ENCODE peak calls at places on chromosomes 5 and 9, in nine cellular contexts. One of them, this sample, is unnamed.

GRCh38 chr5:66138572-66139116 is 5.5 kb upstream of the SREK1 start:
- DNase-seq in A549: no peak
- DNase-seq in mesenchymal stem cell: no peak
- DNase-seq in ELR: no peak
- DNase-seq in foreskin keratinocyte: peak
- DNase-seq in cardiac fibroblast: no peak
- DNase-seq in psoas muscle: no peak
- DNase-seq in NCI-H2107: no peak
- DNase-seq in iPS-NIHi11: no peak
- DNase-seq in this sample: no peak

GRCh38 chr5:155167736-155168135 is 154.2 kb downstream of the KIF4B start:
- DNase-seq in psoas muscle: no peak
- DNase-seq in cardiac fibroblast: no peak
- DNase-seq in iPS-NIHi11: no peak
- DNase-seq in NCI-H2107: no peak
- DNase-seq in mesenchymal stem cell: no peak
- DNase-seq in ELR: no peak
- DNase-seq in foreskin keratinocyte: no peak
- DNase-seq in A549: no peak
- DNase-seq in this sample: no peak

GRCh38 chr5:146032911-146033310 is 72.5 kb downstream of the PLAC8L1 start:
- DNase-seq in NCI-H2107: no peak
- DNase-seq in foreskin keratinocyte: no peak
- DNase-seq in ELR: no peak
- DNase-seq in psoas muscle: no peak
- DNase-seq in mesenchymal stem cell: no peak
- DNase-seq in A549: no peak
- DNase-seq in iPS-NIHi11: no peak
- DNase-seq in cardiac fibroblast: no peak
- DNase-seq in this sample: no peak

GRCh38 chr5:75603835-75604234 is 7.4 kb upstream of the ANKDD1B start:
- DNase-seq in cardiac fibroblast: no peak
- DNase-seq in ELR: no peak
- DNase-seq in mesenchymal stem cell: no peak
- DNase-seq in foreskin keratinocyte: no peak
- DNase-seq in NCI-H2107: no peak
- DNase-seq in iPS-NIHi11: no peak
- DNase-seq in psoas muscle: no peak
- DNase-seq in A549: no peak
- DNase-seq in this sample: no peak

GRCh38 chr9:91043786-91044185 is 242.2 kb downstream of the SYK start:
- DNase-seq in foreskin keratinocyte: no peak
- DNase-seq in cardiac fibroblast: no peak
- DNase-seq in mesenchymal stem cell: no peak
- DNase-seq in psoas muscle: no peak
- DNase-seq in ELR: no peak
- DNase-seq in NCI-H2107: no peak
- DNase-seq in iPS-NIHi11: no peak
- DNase-seq in A549: no peak
- DNase-seq in this sample: no peak

GRCh38 chr9:126413470-126414051 is 86.9 kb downstream of the MVB12B start:
- DNase-seq in psoas muscle: no peak
- DNase-seq in foreskin keratinocyte: peak
- DNase-seq in iPS-NIHi11: no peak
- DNase-seq in A549: no peak
- DNase-seq in mesenchymal stem cell: no peak
- DNase-seq in NCI-H2107: no peak
- DNase-seq in cardiac fibroblast: no peak
- DNase-seq in ELR: no peak
- DNase-seq in this sample: no peak

GRCh38 chr5:93349613-93350012 is 231.4 kb downstream of the NR2F1-AS1 start:
- DNase-seq in iPS-NIHi11: no peak
- DNase-seq in A549: no peak
- DNase-seq in foreskin keratinocyte: peak
- DNase-seq in cardiac fibroblast: peak
- DNase-seq in mesenchymal stem cell: no peak
- DNase-seq in ELR: peak
- DNase-seq in psoas muscle: no peak
- DNase-seq in NCI-H2107: no peak
- DNase-seq in this sample: no peak

GRCh38 chr9:98010450-98010849 is 27.3 kb downstream of the ANP32B start:
- DNase-seq in cardiac fibroblast: peak
- DNase-seq in mesenchymal stem cell: peak
- DNase-seq in psoas muscle: no peak
- DNase-seq in iPS-NIHi11: peak
- DNase-seq in foreskin keratinocyte: peak
- DNase-seq in A549: no peak
- DNase-seq in ELR: peak
- DNase-seq in NCI-H2107: peak
- DNase-seq in this sample: no peak

GRCh38 chr5:129392681-129393080 is 67.4 kb upstream of the ADAMTS19 start:
- DNase-seq in NCI-H2107: no peak
- DNase-seq in A549: no peak
- DNase-seq in ELR: no peak
- DNase-seq in cardiac fibroblast: no peak
- DNase-seq in iPS-NIHi11: no peak
- DNase-seq in psoas muscle: no peak
- DNase-seq in foreskin keratinocyte: no peak
- DNase-seq in mesenchymal stem cell: peak
- DNase-seq in this sample: no peak

GRCh38 chr9:115050002-115050490 is 67.9 kb downstream of the TNC start:
- DNase-seq in cardiac fibroblast: no peak
- DNase-seq in psoas muscle: no peak
- DNase-seq in foreskin keratinocyte: no peak
- DNase-seq in mesenchymal stem cell: no peak
- DNase-seq in A549: no peak
- DNase-seq in ELR: no peak
- DNase-seq in NCI-H2107: no peak
- DNase-seq in iPS-NIHi11: peak
- DNase-seq in this sample: no peak

GRCh38 chr5:59791131-59791485 is 102.4 kb downstream of the PDE4D start:
- DNase-seq in mesenchymal stem cell: no peak
- DNase-seq in iPS-NIHi11: no peak
- DNase-seq in foreskin keratinocyte: no peak
- DNase-seq in ELR: no peak
- DNase-seq in A549: no peak
- DNase-seq in psoas muscle: no peak
- DNase-seq in cardiac fibroblast: no peak
- DNase-seq in NCI-H2107: no peak
- DNase-seq in this sample: no peak

GRCh38 chr5:123599171-123599570 is 87.2 kb downstream of the CSNK1G3 start:
- DNase-seq in iPS-NIHi11: no peak
- DNase-seq in ELR: no peak
- DNase-seq in foreskin keratinocyte: no peak
- DNase-seq in cardiac fibroblast: peak
- DNase-seq in psoas muscle: no peak
- DNase-seq in NCI-H2107: no peak
- DNase-seq in A549: no peak
- DNase-seq in mesenchymal stem cell: no peak
- DNase-seq in this sample: no peak

GRCh38 chr9:76354221-76354620 is 40.0 kb downstream of the RFK start:
- DNase-seq in psoas muscle: no peak
- DNase-seq in ELR: no peak
- DNase-seq in A549: no peak
- DNase-seq in NCI-H2107: no peak
- DNase-seq in mesenchymal stem cell: no peak
- DNase-seq in foreskin keratinocyte: no peak
- DNase-seq in iPS-NIHi11: no peak
- DNase-seq in cardiac fibroblast: no peak
- DNase-seq in this sample: no peak

GRCh38 chr9:122128432-122129343 is 30.9 kb downstream of the NDUFA8 start:
- DNase-seq in cardiac fibroblast: no peak
- DNase-seq in ELR: no peak
- DNase-seq in A549: no peak
- DNase-seq in mesenchymal stem cell: no peak
- DNase-seq in NCI-H2107: no peak
- DNase-seq in psoas muscle: peak
- DNase-seq in iPS-NIHi11: no peak
- DNase-seq in foreskin keratinocyte: no peak
- DNase-seq in this sample: no peak

GRCh38 chr5:75824323-75824722 is 107.1 kb upstream of the POC5 start:
- DNase-seq in ELR: no peak
- DNase-seq in cardiac fibroblast: no peak
- DNase-seq in mesenchymal stem cell: no peak
- DNase-seq in foreskin keratinocyte: no peak
- DNase-seq in NCI-H2107: no peak
- DNase-seq in psoas muscle: no peak
- DNase-seq in iPS-NIHi11: no peak
- DNase-seq in A549: no peak
- DNase-seq in this sample: no peak

GRCh38 chr5:14190194-14191164 is 47.3 kb downstream of the TRIO start:
- DNase-seq in ELR: peak
- DNase-seq in cardiac fibroblast: peak
- DNase-seq in NCI-H2107: peak
- DNase-seq in psoas muscle: peak
- DNase-seq in mesenchymal stem cell: peak
- DNase-seq in foreskin keratinocyte: peak
- DNase-seq in iPS-NIHi11: no peak
- DNase-seq in A549: peak
- DNase-seq in this sample: no peak

GRCh38 chr5:8842906-8843590 is 702.8 kb downstream of the SEMA5A start:
- DNase-seq in psoas muscle: no peak
- DNase-seq in NCI-H2107: peak
- DNase-seq in iPS-NIHi11: peak
- DNase-seq in ELR: peak
- DNase-seq in cardiac fibroblast: peak
- DNase-seq in mesenchymal stem cell: peak
- DNase-seq in foreskin keratinocyte: no peak
- DNase-seq in A549: no peak
- DNase-seq in this sample: no peak

GRCh38 chr9:111833941-111834340 is 39.2 kb upstream of the SHOC1 start:
- DNase-seq in NCI-H2107: no peak
- DNase-seq in mesenchymal stem cell: peak
- DNase-seq in A549: no peak
- DNase-seq in foreskin keratinocyte: peak
- DNase-seq in ELR: peak
- DNase-seq in cardiac fibroblast: peak
- DNase-seq in psoas muscle: no peak
- DNase-seq in iPS-NIHi11: no peak
- DNase-seq in this sample: no peak

GRCh38 chr9:127569819-127570401 is 42.2 kb upstream of the STXBP1 start:
- DNase-seq in psoas muscle: no peak
- DNase-seq in ELR: peak
- DNase-seq in A549: no peak
- DNase-seq in mesenchymal stem cell: peak
- DNase-seq in iPS-NIHi11: no peak
- DNase-seq in NCI-H2107: no peak
- DNase-seq in cardiac fibroblast: no peak
- DNase-seq in foreskin keratinocyte: peak
- DNase-seq in this sample: no peak

GRCh38 chr5:14861123-14861757 is 10.3 kb downstream of the ANKH start:
- DNase-seq in A549: no peak
- DNase-seq in ELR: no peak
- DNase-seq in iPS-NIHi11: no peak
- DNase-seq in NCI-H2107: no peak
- DNase-seq in psoas muscle: no peak
- DNase-seq in foreskin keratinocyte: no peak
- DNase-seq in mesenchymal stem cell: no peak
- DNase-seq in cardiac fibroblast: no peak
- DNase-seq in this sample: no peak

GRCh38 chr5:172358345-172358744 is 74.8 kb upstream of the UBTD2 start:
- DNase-seq in ELR: no peak
- DNase-seq in iPS-NIHi11: no peak
- DNase-seq in cardiac fibroblast: no peak
- DNase-seq in psoas muscle: no peak
- DNase-seq in A549: no peak
- DNase-seq in NCI-H2107: no peak
- DNase-seq in foreskin keratinocyte: no peak
- DNase-seq in mesenchymal stem cell: no peak
- DNase-seq in this sample: peak

GRCh38 chr5:132071338-132071707 is 2.3 kb upstream of the CSF2 start:
- DNase-seq in A549: no peak
- DNase-seq in NCI-H2107: no peak
- DNase-seq in ELR: no peak
- DNase-seq in foreskin keratinocyte: no peak
- DNase-seq in iPS-NIHi11: no peak
- DNase-seq in mesenchymal stem cell: no peak
- DNase-seq in psoas muscle: no peak
- DNase-seq in cardiac fibroblast: no peak
- DNase-seq in this sample: no peak

GRCh38 chr5:135052511-135053145 is 18.6 kb upstream of the PITX1 start:
- DNase-seq in NCI-H2107: no peak
- DNase-seq in A549: no peak
- DNase-seq in psoas muscle: no peak
- DNase-seq in ELR: no peak
- DNase-seq in foreskin keratinocyte: no peak
- DNase-seq in iPS-NIHi11: no peak
- DNase-seq in mesenchymal stem cell: no peak
- DNase-seq in cardiac fibroblast: no peak
- DNase-seq in this sample: no peak

GRCh38 chr5:151517122-151517920 is 69.9 kb downstream of the SLC36A1 start:
- DNase-seq in foreskin keratinocyte: no peak
- DNase-seq in psoas muscle: no peak
- DNase-seq in iPS-NIHi11: no peak
- DNase-seq in A549: no peak
- DNase-seq in ELR: no peak
- DNase-seq in cardiac fibroblast: no peak
- DNase-seq in NCI-H2107: no peak
- DNase-seq in mesenchymal stem cell: no peak
- DNase-seq in this sample: no peak

GRCh38 chr5:151139015-151139414 is 18.6 kb downstream of the ANXA6 start:
- DNase-seq in ELR: no peak
- DNase-seq in foreskin keratinocyte: no peak
- DNase-seq in A549: no peak
- DNase-seq in psoas muscle: no peak
- DNase-seq in mesenchymal stem cell: no peak
- DNase-seq in NCI-H2107: peak
- DNase-seq in iPS-NIHi11: no peak
- DNase-seq in cardiac fibroblast: no peak
- DNase-seq in this sample: no peak

GRCh38 chr5:145157841-145158240 is 677.3 kb downstream of the PRELID2 start:
- DNase-seq in ELR: no peak
- DNase-seq in psoas muscle: no peak
- DNase-seq in NCI-H2107: no peak
- DNase-seq in A549: no peak
- DNase-seq in foreskin keratinocyte: no peak
- DNase-seq in mesenchymal stem cell: no peak
- DNase-seq in iPS-NIHi11: no peak
- DNase-seq in cardiac fibroblast: peak
- DNase-seq in this sample: no peak

GRCh38 chr5:1118231-1118698 is 6.4 kb upstream of the SLC12A7 start:
- DNase-seq in mesenchymal stem cell: peak
- DNase-seq in iPS-NIHi11: no peak
- DNase-seq in cardiac fibroblast: peak
- DNase-seq in foreskin keratinocyte: peak
- DNase-seq in ELR: no peak
- DNase-seq in psoas muscle: peak
- DNase-seq in A549: no peak
- DNase-seq in NCI-H2107: peak
- DNase-seq in this sample: no peak

GRCh38 chr9:114300153-114300845 is 22.6 kb upstream of the ORM1 start:
- DNase-seq in mesenchymal stem cell: no peak
- DNase-seq in iPS-NIHi11: no peak
- DNase-seq in ELR: no peak
- DNase-seq in NCI-H2107: no peak
- DNase-seq in cardiac fibroblast: no peak
- DNase-seq in A549: no peak
- DNase-seq in foreskin keratinocyte: no peak
- DNase-seq in psoas muscle: no peak
- DNase-seq in this sample: no peak

GRCh38 chr9:79382468-79382867 is 189.3 kb upstream of the TLE4 start:
- DNase-seq in iPS-NIHi11: no peak
- DNase-seq in NCI-H2107: no peak
- DNase-seq in cardiac fibroblast: no peak
- DNase-seq in foreskin keratinocyte: peak
- DNase-seq in ELR: peak
- DNase-seq in mesenchymal stem cell: no peak
- DNase-seq in A549: no peak
- DNase-seq in psoas muscle: no peak
- DNase-seq in this sample: no peak

GRCh38 chr9:106438928-106439327 is 424.0 kb upstream of the ZNF462 start:
- DNase-seq in A549: no peak
- DNase-seq in iPS-NIHi11: no peak
- DNase-seq in foreskin keratinocyte: no peak
- DNase-seq in cardiac fibroblast: peak
- DNase-seq in NCI-H2107: no peak
- DNase-seq in mesenchymal stem cell: no peak
- DNase-seq in ELR: no peak
- DNase-seq in psoas muscle: no peak
- DNase-seq in this sample: no peak

GRCh38 chr5:15946026-15946425 is 233.6 kb downstream of the MARCHF11 start:
- DNase-seq in cardiac fibroblast: peak
- DNase-seq in A549: no peak
- DNase-seq in psoas muscle: no peak
- DNase-seq in ELR: no peak
- DNase-seq in NCI-H2107: no peak
- DNase-seq in foreskin keratinocyte: no peak
- DNase-seq in mesenchymal stem cell: no peak
- DNase-seq in iPS-NIHi11: no peak
- DNase-seq in this sample: no peak

This sample was measured in chondrocyte.